ENCODE peak calls at places on chromosome 7, in eight cellular contexts. T is tibial artery; G is tibial nerve; Y is right cardiac atrium; J is HCT116; H is aorta; B is cardiac muscle cell; E is effector memory CD4-positive, alpha-beta T cell. K is an unnamed sample.

GRCh38 chr7:100192951-100193350 is 15.2 kb downstream of the STAG3 start:
- DNase-seq in G (no peak), Y (no peak), T (no peak), H (no peak), J (no peak), E (no peak), B (no peak), K (no peak)

GRCh38 chr7:130884437-130885417 is 150.7 kb upstream of the KLF14 start:
- DNase-seq in G (no peak), B (peak; percentile 49), Y (no peak), T (no peak), E (no peak), J (no peak), H (no peak), K (no peak)

GRCh38 chr7:124655990-124656389 is 109.6 kb downstream of the GPR37 start:
- DNase-seq in B (no peak), H (no peak), T (no peak), E (no peak), Y (no peak), G (no peak), J (no peak), K (no peak)

GRCh38 chr7:65438593-65438992 is 64.9 kb downstream of the ZNF92 start:
- DNase-seq in E (no peak), T (no peak), Y (no peak), G (no peak), H (no peak), B (peak; percentile 88), J (peak; percentile 32), K (no peak)

GRCh38 chr7:101564778-101565211 is 64.3 kb downstream of the MYL10 start:
- DNase-seq in B (no peak), J (peak; percentile 95), G (no peak), T (peak; percentile 50), E (no peak), Y (no peak), H (no peak), K (no peak)

GRCh38 chr7:122887198-122887597 is 938 bp upstream of the CADPS2 start:
- DNase-seq in H (peak; percentile 89), T (peak; percentile 79), Y (peak; percentile 89), B (peak; percentile 70), G (peak; percentile 43), J (peak; percentile 51), E (no peak), K (peak; percentile 85)

GRCh38 chr7:84236398-84236797 is 41.8 kb upstream of the SEMA3A start:
- DNase-seq in E (no peak), T (no peak), J (no peak), H (no peak), Y (no peak), B (peak; percentile 49), G (no peak), K (no peak)

GRCh38 chr7:155510975-155511595 is 35.3 kb downstream of the CNPY1 start:
- DNase-seq in Y (no peak), H (no peak), J (no peak), G (no peak), E (no peak), B (no peak), T (no peak), K (no peak)

GRCh38 chr7:92835140-92835850 is 1.1 kb downstream of the CDK6 start:
- DNase-seq in Y (peak; percentile 72), H (peak; percentile 82), E (peak; percentile 25), J (peak; percentile 72), G (no peak), T (peak; percentile 70), B (peak; percentile 82), K (peak; percentile 63)

GRCh38 chr7:141123522-141123921 is 49.7 kb downstream of the TMEM178B start:
- DNase-seq in Y (no peak), E (no peak), G (no peak), B (no peak), H (no peak), J (no peak), T (no peak), K (no peak)

GRCh38 chr7:139597028-139597427 is 73.5 kb downstream of the CLEC2L start:
- DNase-seq in J (no peak), T (no peak), B (no peak), G (no peak), Y (peak; percentile 44), H (no peak), E (no peak), K (no peak)

GRCh38 chr7:34491899-34492298 is 166.1 kb upstream of the NPSR1 start:
- DNase-seq in B (no peak), H (no peak), Y (no peak), G (no peak), T (no peak), J (no peak), E (no peak), K (no peak)

GRCh38 chr7:158454631-158455030 is 133.0 kb downstream of the PTPRN2 start:
- DNase-seq in J (no peak), H (no peak), T (peak; percentile 15), G (no peak), Y (no peak), E (no peak), B (no peak), K (no peak)
- H3K9me3 ChIP-seq in J (no peaks in the 10 kb centered on the region), H (peaks cover 3% of the 10 kb centered on the region), T (no peaks in the 10 kb centered on the region), G (no peaks in the 10 kb centered on the region), Y (no peaks in the 10 kb centered on the region), E (no peaks in the 10 kb centered on the region), B (no peaks in the 10 kb centered on the region), K (no peaks in the 10 kb centered on the region)

GRCh38 chr7:9189683-9190082 is 756.3 kb downstream of the NXPH1 start:
- DNase-seq in Y (peak; percentile 28), H (no peak), B (no peak), G (no peak), E (no peak), J (no peak), T (no peak), K (no peak)

GRCh38 chr7:9181356-9181755 is 747.9 kb downstream of the NXPH1 start:
- DNase-seq in Y (no peak), H (no peak), T (no peak), E (no peak), J (no peak), G (no peak), B (no peak), K (no peak)

DNA sequence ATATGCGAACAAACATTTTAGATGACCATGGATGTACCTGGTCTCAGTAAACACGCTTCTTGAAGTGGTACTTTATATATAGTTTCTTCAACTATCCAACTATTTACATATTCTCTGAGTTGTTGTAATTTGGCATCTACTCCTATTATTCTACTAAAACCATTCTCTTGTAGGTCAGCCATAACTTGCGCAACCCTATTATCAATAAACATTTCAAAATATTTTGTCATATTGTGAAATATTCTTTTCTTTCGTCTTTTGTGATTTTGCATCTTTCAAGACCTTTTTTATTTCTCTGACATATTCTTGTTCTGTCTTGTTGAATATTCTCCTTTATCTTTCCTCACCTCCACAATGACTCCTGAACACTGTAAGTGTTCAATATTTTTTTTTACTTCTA is 753.3 kb downstream of the NXPH1 start:
- DNase-seq in B (no peak), G (no peak), T (no peak), H (no peak), J (no peak), Y (no peak), E (no peak), K (no peak)
- H3K9me3 ChIP-seq in B (no peaks in the 10 kb centered on the region), G (no peaks in the 10 kb centered on the region), T (no peaks in the 10 kb centered on the region), H (no peaks in the 10 kb centered on the region), J (no peaks in the 10 kb centered on the region), Y (no peaks in the 10 kb centered on the region), E (no peaks in the 10 kb centered on the region), K (no peaks in the 10 kb centered on the region)

GRCh38 chr7:67711706-67712105 is 715.1 kb downstream of the TYW1 start:
- DNase-seq in J (no peak), E (no peak), H (no peak), B (no peak), T (no peak), G (no peak), Y (no peak), K (no peak)

GRCh38 chr7:67705850-67706249 is 709.2 kb downstream of the TYW1 start:
- DNase-seq in G (no peak), J (no peak), Y (no peak), T (no peak), H (no peak), E (no peak), B (no peak), K (no peak)
- H3K9me3 ChIP-seq in G (no peaks in the 10 kb centered on the region), J (peaks cover 7% of the 10 kb centered on the region), Y (no peaks in the 10 kb centered on the region), T (peaks cover 11% of the 10 kb centered on the region), H (peaks cover 4% of the 10 kb centered on the region), E (no peaks in the 10 kb centered on the region), B (no peaks in the 10 kb centered on the region), K (no peaks in the 10 kb centered on the region)

DNA sequence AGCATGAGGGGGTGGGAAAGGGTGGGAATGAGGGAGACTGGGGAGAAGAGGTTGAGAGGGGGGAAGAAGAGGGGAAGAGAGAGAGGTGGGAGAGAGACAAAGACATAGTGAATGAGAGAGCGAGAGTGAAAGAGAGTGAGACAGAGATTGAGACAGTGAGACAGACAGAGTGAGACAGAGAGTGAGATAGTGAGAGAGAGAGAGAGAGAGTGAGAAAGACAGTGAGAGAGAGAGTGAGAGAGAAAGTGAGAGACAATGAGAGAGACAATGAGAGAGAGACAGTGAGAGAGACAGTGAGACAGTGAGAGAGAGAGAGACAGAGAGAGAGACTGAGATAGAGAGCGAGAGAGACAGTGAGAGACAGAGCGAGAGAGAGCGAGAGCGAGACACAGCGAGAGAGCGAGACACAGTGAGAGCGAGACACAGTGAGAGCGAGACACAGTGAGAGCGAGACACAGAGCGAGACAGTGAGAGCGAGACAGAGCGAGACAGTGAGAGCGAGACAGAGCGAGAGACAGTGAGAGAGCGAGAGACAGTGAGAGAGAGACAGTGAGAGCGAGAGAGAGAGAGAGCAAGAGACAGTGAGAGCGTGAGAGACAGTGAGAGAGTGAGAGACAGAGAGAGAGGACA is 10.1 kb downstream of the TMEM243 start:
- DNase-seq in E (no peak), B (no peak), Y (no peak), J (no peak), G (no peak), T (no peak), H (no peak), K (no peak)
- H3K9me3 ChIP-seq in E (peaks cover 8% of the 10 kb centered on the region), B (no peaks in the 10 kb centered on the region), Y (no peaks in the 10 kb centered on the region), J (peaks cover 15% of the 10 kb centered on the region), G (no peaks in the 10 kb centered on the region), T (peaks cover 17% of the 10 kb centered on the region), H (peaks cover 4% of the 10 kb centered on the region), K (peaks cover 16% of the 10 kb centered on the region)

GRCh38 chr7:14374336-14374735 is 384.9 kb upstream of the ETV1 start:
- DNase-seq in Y (no peak), T (no peak), J (no peak), E (no peak), B (no peak), G (no peak), H (no peak), K (no peak)
- H3K9me3 ChIP-seq in Y (no peaks in the 10 kb centered on the region), T (no peaks in the 10 kb centered on the region), J (no peaks in the 10 kb centered on the region), E (no peaks in the 10 kb centered on the region), B (no peaks in the 10 kb centered on the region), G (no peaks in the 10 kb centered on the region), H (no peaks in the 10 kb centered on the region), K (no peaks in the 10 kb centered on the region)

GRCh38 chr7:56229631-56230030 is 113.4 kb upstream of the NUPR2 start:
- DNase-seq in B (no peak), T (no peak), E (no peak), J (no peak), H (no peak), G (no peak), Y (no peak), K (no peak)
- H3K9me3 ChIP-seq in B (no peaks in the 10 kb centered on the region), T (no peaks in the 10 kb centered on the region), E (no peaks in the 10 kb centered on the region), J (no peaks in the 10 kb centered on the region), H (no peaks in the 10 kb centered on the region), G (no peaks in the 10 kb centered on the region), Y (no peaks in the 10 kb centered on the region), K (no peaks in the 10 kb centered on the region)

K was measured in upper lobe of left lung.